ENCODE peak calls at places on chromosomes 16 and 17, in six cellular contexts. R, S, Q, X, C and G are unnamed samples.
A peak's percentile ranks its signal among the peaks of the same experiment; 100 is the strongest.

GRCh38 chr17:29619251-29619650 is 3.5 kb downstream of the CORO6 start:
- DNase-seq in R (no peak), S (no peak), Q (no peak), X (peak; percentile 24), C (no peak), G (peak; percentile 61)

GRCh38 chr16:88264641-88265285 is 118.0 kb upstream of the ZNF469 start:
- DNase-seq in R (peak; percentile 29), S (peak; percentile 40), Q (peak; percentile 78), X (peak; percentile 98), C (peak; percentile 72), G (peak; percentile 99)

GRCh38 chr16:27762441-27762840 is 212.5 kb downstream of the KATNIP start:
- DNase-seq in R (no peak), S (no peak), Q (peak; percentile 0), X (no peak), C (no peak), G (no peak)

GRCh38 chr17:76566988-76567431 is 18.6 kb downstream of the ST6GALNAC2 start:
- DNase-seq in R (no peak), S (no peak), Q (no peak), X (no peak), C (no peak), G (no peak)

GRCh38 chr17:55432358-55433028 is 10.9 kb upstream of the MMD start:
- DNase-seq in R (no peak), S (no peak), Q (no peak), X (no peak), C (no peak), G (no peak)

GRCh38 chr16:12398736-12399047 is 405.0 kb downstream of the CPPED1 start:
- DNase-seq in R (no peak), S (no peak), Q (no peak), X (no peak), C (no peak), G (no peak)

GRCh38 chr16:50376997-50377396 is 8.2 kb upstream of the BRD7 start:
- DNase-seq in R (no peak), S (no peak), Q (no peak), X (no peak), C (no peak), G (no peak)

GRCh38 chr16:56348168-56349085 is 76.9 kb downstream of the AMFR start:
- DNase-seq in R (no peak), S (no peak), Q (peak; percentile 9), X (no peak), C (no peak), G (no peak)

GRCh38 chr16:88286301-88286923 is 96.3 kb upstream of the ZNF469 start:
- DNase-seq in R (no peak), S (no peak), Q (no peak), X (no peak), C (no peak), G (no peak)

GRCh38 chr16:70665806-70666735 is 19.7 kb downstream of the IL34 start:
- DNase-seq in R (no peak), S (no peak), Q (no peak), X (no peak), C (no peak), G (peak; percentile 64)

DNA sequence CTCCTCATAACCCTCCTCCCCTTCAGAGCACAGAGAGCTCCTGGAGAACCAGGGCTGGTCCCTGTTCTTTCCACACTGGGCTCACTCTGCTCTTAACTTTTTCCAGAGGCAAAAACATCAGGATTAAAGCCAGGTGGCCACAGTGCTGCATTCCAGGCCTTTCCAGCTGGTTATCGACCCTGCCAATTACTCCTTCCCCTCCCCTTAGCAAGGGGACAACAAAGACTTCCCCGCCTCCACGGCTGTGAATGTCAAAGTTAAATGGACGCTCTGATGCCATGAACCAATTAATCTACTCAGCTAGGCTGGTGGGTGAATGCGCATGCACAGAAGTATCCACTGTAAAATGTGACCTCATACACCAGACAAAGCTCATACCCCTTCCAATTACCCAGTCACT is 23.1 kb downstream of the ACLY start:
- DNase-seq in R (no peak), S (no peak), Q (no peak), X (no peak), C (peak; percentile 59), G (peak; percentile 85)
- H3K4me3 ChIP-seq in R (no peak overlapping the region), S (no peak overlapping the region), Q (no peak overlapping the region), X (no peak overlapping the region), C (no peak overlapping the region), G (no peak overlapping the region)

DNA sequence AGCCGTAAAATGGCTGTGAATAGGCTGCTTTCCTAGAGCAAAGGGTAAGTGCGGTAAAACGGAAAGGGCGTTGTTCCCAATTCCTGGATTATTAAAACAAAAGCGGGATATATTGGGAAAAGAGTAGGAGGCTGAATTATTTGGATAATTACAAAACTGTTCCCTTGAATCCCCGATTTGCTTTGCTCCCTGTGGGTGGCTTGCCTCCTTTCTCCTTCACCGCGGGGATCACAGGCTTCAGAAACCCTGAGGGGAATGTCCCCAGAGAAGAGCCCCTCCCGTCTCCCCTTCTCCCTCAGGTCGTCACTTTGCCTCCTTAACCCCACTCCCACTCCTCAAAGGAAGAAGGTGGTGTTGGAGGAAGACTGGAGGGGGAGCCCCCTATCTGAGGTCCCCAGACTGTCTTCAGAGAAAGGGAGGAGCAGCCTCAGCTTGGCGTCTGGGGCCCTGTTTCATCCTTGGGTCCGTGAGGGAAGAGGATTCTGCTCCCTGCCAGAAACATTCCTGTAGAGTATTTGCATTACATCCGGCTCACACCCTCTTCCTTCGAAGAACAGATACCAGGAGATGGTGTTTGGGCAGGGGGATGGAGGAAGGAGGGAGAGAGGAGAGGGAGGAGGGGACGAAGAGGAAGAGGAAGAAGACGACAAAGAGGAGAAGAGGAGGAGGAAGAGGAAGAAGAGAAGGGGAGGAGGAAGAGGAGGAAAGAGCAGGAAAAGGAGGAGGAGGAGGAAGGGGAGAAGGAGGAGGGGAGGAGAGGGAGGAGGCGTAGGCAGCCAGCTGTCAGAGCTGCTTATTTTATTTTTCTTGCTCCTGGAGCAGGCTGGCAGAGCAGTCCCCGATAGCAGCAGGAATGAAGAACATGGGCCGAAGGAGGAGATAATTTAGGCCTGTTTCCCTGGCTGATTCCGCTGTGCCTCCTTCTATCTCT is 31.8 kb downstream of the MRM1 start:
- DNase-seq in R (no peak), S (no peak), Q (no peak), X (no peak), C (no peak), G (no peak)
- H3K4me3 ChIP-seq in R (no peak overlapping the region), S (no peak overlapping the region), Q (no peak overlapping the region), X (no peak overlapping the region), C (no peak overlapping the region), G (no peak overlapping the region)

GRCh38 chr17:40720904-40721303 is 17.4 kb upstream of the KRT24 start:
- DNase-seq in R (no peak), S (no peak), Q (no peak), X (no peak), C (no peak), G (no peak)

GRCh38 chr17:40724656-40725055 is 21.1 kb upstream of the KRT24 start:
- DNase-seq in R (no peak), S (no peak), Q (no peak), X (no peak), C (no peak), G (no peak)

GRCh38 chr17:40718904-40719303 is 15.4 kb upstream of the KRT24 start:
- DNase-seq in R (no peak), S (no peak), Q (no peak), X (no peak), C (no peak), G (no peak)

GRCh38 chr17:40717776-40718175 is 14.2 kb upstream of the KRT24 start:
- DNase-seq in R (no peak), S (no peak), Q (no peak), X (no peak), C (no peak), G (no peak)

GRCh38 chr17:40722146-40722720 is 18.7 kb upstream of the KRT24 start:
- DNase-seq in R (no peak), S (no peak), Q (no peak), X (no peak), C (no peak), G (no peak)
- H3K4me3 ChIP-seq in R (no peak overlapping the region), S (no peak overlapping the region), Q (no peak overlapping the region), X (no peak overlapping the region), C (no peak overlapping the region), G (no peak overlapping the region)

GRCh38 chr17:17628388-17629008 is 37.0 kb upstream of the PEMT start:
- DNase-seq in R (no peak), S (no peak), Q (peak; percentile 69), X (no peak), C (no peak), G (no peak)
- H3K4me3 ChIP-seq in R (peak overlapping the region; percentile 61), S (no peak overlapping the region), Q (no peak overlapping the region), X (no peak overlapping the region), C (no peak overlapping the region), G (no peak overlapping the region)

GRCh38 chr17:38719943-38720641 is 10.0 kb upstream of the CISD3 start:
- DNase-seq in R (no peak), S (no peak), Q (no peak), X (no peak), C (no peak), G (no peak)
- H3K4me3 ChIP-seq in R (no peak overlapping the region), S (no peak overlapping the region), Q (no peak overlapping the region), X (no peak overlapping the region), C (no peak overlapping the region), G (no peak overlapping the region)

DNA sequence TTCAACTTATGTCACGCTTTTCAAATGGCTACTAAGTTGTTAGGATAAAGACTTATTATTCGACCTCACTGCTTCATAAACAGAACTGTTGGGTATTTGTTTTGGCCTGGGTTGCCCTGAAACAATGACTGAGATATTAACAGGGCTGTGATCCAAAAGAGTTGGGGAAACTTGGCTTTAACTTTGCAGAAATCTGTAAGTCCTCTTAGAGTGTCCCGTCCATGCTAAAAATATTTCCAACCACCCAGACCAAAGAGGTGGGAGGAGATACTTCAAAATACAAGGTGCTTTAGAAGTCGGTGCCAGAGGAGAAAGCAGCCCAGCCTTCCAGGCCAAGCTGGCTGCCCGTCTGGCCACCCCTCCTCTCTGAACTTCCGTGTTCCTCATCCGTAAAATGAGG is 16.1 kb upstream of the SPATA32 start:
- DNase-seq in R (no peak), S (no peak), Q (no peak), X (no peak), C (no peak), G (no peak)
- H3K4me3 ChIP-seq in R (no peak overlapping the region), S (no peak overlapping the region), Q (no peak overlapping the region), X (no peak overlapping the region), C (no peak overlapping the region), G (no peak overlapping the region)

GRCh38 chr17:77690271-77691161 is 268.0 kb upstream of the TNRC6C start:
- DNase-seq in R (no peak), S (no peak), Q (no peak), X (no peak), C (no peak), G (no peak)
- H3K4me3 ChIP-seq in R (peak overlapping the region; percentile 9), S (no peak overlapping the region), Q (no peak overlapping the region), X (peak overlapping the region; percentile 14), C (no peak overlapping the region), G (peak overlapping the region; percentile 20)

GRCh38 chr17:45305532-45306087 is 11.2 kb downstream of the MAP3K14 start:
- DNase-seq in R (no peak), S (no peak), Q (no peak), X (no peak), C (no peak), G (no peak)

GRCh38 chr17:45308016-45308365 is 8.8 kb downstream of the MAP3K14 start:
- DNase-seq in R (no peak), S (no peak), Q (no peak), X (no peak), C (no peak), G (no peak)

GRCh38 chr17:45306094-45306493 is 10.7 kb downstream of the MAP3K14 start:
- DNase-seq in R (no peak), S (no peak), Q (no peak), X (no peak), C (no peak), G (no peak)

GRCh38 chr17:45307290-45308015 is 9.4 kb downstream of the MAP3K14 start:
- DNase-seq in R (peak; percentile 19), S (peak; percentile 30), Q (peak; percentile 58), X (peak; percentile 46), C (no peak), G (no peak)

GRCh38 chr17:45306623-45307022 is 10.2 kb downstream of the MAP3K14 start:
- DNase-seq in R (no peak), S (no peak), Q (no peak), X (no peak), C (no peak), G (no peak)
- H3K4me3 ChIP-seq in R (no peak overlapping the region), S (no peak overlapping the region), Q (no peak overlapping the region), X (no peak overlapping the region), C (no peak overlapping the region), G (no peak overlapping the region)